ENCODE peak calls at places on chromosome X, in nine cellular contexts. O is mesothelial cell of epicardium, R is cardiac muscle cell, W is heart right ventricle, B is GM20000, K is kidney, X is sigmoid colon, I is fibroblast of the conjunctiva, Y is endothelial cell of umbilical vein. H is an unnamed sample.
A peak's percentile ranks its signal among the peaks of the same experiment; 100 is the strongest.

GRCh38 chrX:85992811-85993229 is 54.5 kb downstream of the CHM start:
- DNase-seq in I (peak; percentile 2), B (no peak), O (no peak), K (no peak), X (no peak), Y (peak; percentile 22), W (no peak), R (peak; percentile 29), H (no peak)

GRCh38 chrX:136047969-136048368 is 62.7 kb downstream of the SLC9A6 start:
- DNase-seq in R (no peak), I (no peak), Y (no peak), W (no peak), O (no peak), X (no peak), K (no peak), B (no peak), H (no peak)

GRCh38 chrX:129041319-129041718 is 482.0 kb downstream of the SMARCA1 start:
- DNase-seq in I (no peak), X (no peak), W (no peak), B (no peak), Y (no peak), O (no peak), R (no peak), K (no peak), H (no peak)

GRCh38 chrX:131841496-131842410 is 181.3 kb upstream of the STK26 start:
- DNase-seq in R (peak; percentile 63), Y (peak; percentile 19), O (no peak), X (no peak), I (peak; percentile 33), W (peak; percentile 11), K (no peak), B (peak; percentile 44), H (peak; percentile 49)

GRCh38 chrX:69297521-69297920 is 132.3 kb upstream of the PJA1 start:
- DNase-seq in O (no peak), K (no peak), R (no peak), X (no peak), Y (no peak), W (no peak), I (no peak), B (no peak), H (no peak)

GRCh38 chrX:150223176-150224015 is 139.7 kb upstream of the MAMLD1 start:
- DNase-seq in I (no peak), Y (no peak), O (no peak), R (no peak), B (no peak), W (no peak), X (no peak), K (no peak), H (no peak)

GRCh38 chrX:130197464-130197863 is 25.7 kb downstream of the RAB33A start:
- DNase-seq in R (no peak), W (no peak), I (no peak), X (no peak), O (no peak), B (no peak), Y (no peak), K (no peak), H (no peak)

GRCh38 chrX:150525061-150525919 is 43.1 kb upstream of the MTM1 start:
- DNase-seq in O (no peak), B (no peak), W (peak; percentile 21), K (no peak), Y (no peak), X (no peak), R (no peak), I (no peak), H (no peak)

GRCh38 chrX:151019837-151020236 is 36.7 kb downstream of the HMGB3 start:
- DNase-seq in R (peak; percentile 41), O (no peak), W (no peak), I (no peak), B (no peak), X (no peak), K (no peak), Y (no peak), H (no peak)

GRCh38 chrX:8743126-8743732 is 11.3 kb upstream of the ANOS1 start:
- DNase-seq in R (peak; percentile 50), I (no peak), B (peak; percentile 22), W (peak; percentile 17), X (no peak), K (no peak), O (no peak), Y (peak; percentile 26), H (peak; percentile 82)

GRCh38 chrX:69033936-69034335 is 131.3 kb downstream of the PJA1 start:
- DNase-seq in X (no peak), O (no peak), W (no peak), R (no peak), K (no peak), I (no peak), B (no peak), Y (no peak), H (peak; percentile 45)

GRCh38 chrX:39242187-39242586 is 440.9 kb downstream of the MID1IP1 start:
- DNase-seq in I (no peak), R (peak; percentile 23), O (no peak), Y (peak; percentile 1), W (peak; percentile 5), K (no peak), X (no peak), B (peak; percentile 23), H (no peak)

GRCh38 chrX:68708503-68709290 is 61.2 kb downstream of the STARD8 start:
- DNase-seq in O (no peak), I (no peak), W (no peak), Y (no peak), X (no peak), R (no peak), K (no peak), B (no peak), H (no peak)

GRCh38 chrX:49039598-49040375 is 3.4 kb downstream of the TFE3 start:
- DNase-seq in Y (peak; percentile 85), X (peak; percentile 93), O (peak; percentile 62), I (peak; percentile 87), W (peak; percentile 63), B (peak; percentile 60), K (peak; percentile 92), R (peak; percentile 95), H (peak; percentile 94)

GRCh38 chrX:20718592-20718991 is 451.9 kb upstream of the RPS6KA3 start:
- DNase-seq in O (no peak), B (no peak), Y (no peak), W (no peak), R (no peak), X (no peak), I (no peak), K (no peak), H (peak; percentile 5)

GRCh38 chrX:40094900-40095587 is 2.7 kb downstream of the BCOR start:
- DNase-seq in R (no peak), Y (peak; percentile 21), O (no peak), K (no peak), I (no peak), B (no peak), W (no peak), X (no peak), H (no peak)

GRCh38 chrX:101385795-101386541 is at the start of gene BTK:
- DNase-seq in I (no peak), X (no peak), O (no peak), K (no peak), R (no peak), W (no peak), B (peak; percentile 60), Y (no peak), H (no peak)

GRCh38 chrX:120308959-120309872 is 2.0 kb downstream of the TMEM255A start:
- DNase-seq in X (peak; percentile 79), B (peak; percentile 48), W (peak; percentile 36), I (peak; percentile 8), R (peak; percentile 57), K (peak; percentile 79), O (no peak), Y (peak; percentile 29), H (peak; percentile 52)